ENCODE peak calls at places on chromosomes 16 and 17, in ten cellular contexts. One of them, this sample, is unnamed.

GRCh38 chr16:17515421-17516210 is 44.9 kb upstream of the XYLT1 start:
- DNase-seq in WTC11: no peak
- DNase-seq in SK-N-MC: no peak
- DNase-seq in skeletal muscle cell: no peak
- DNase-seq in DMS53: no peak
- DNase-seq in HS-5: no peak
- DNase-seq in stimulated activated CD8-positive, alpha-beta memory T cell treated with anti-CD3 and anti-CD28 coated beads, Interleukin-4, amount 100 ng/mL, for 24 hours: no peak
- DNase-seq in M059J: peak
- DNase-seq in RPMI8226: no peak
- DNase-seq in stimulated activated CD4-positive, alpha-beta T cell treated with anti-CD3 and anti-CD28 coated beads, Interleukin-1b, Interleukin-23, amount 100 ng/mL, for 1 hour: no peak
- DNase-seq in this sample: no peak

GRCh38 chr16:8370374-8371015 is 219.8 kb downstream of the TMEM114 start:
- DNase-seq in WTC11: no peak
- DNase-seq in SK-N-MC: no peak
- DNase-seq in skeletal muscle cell: no peak
- DNase-seq in DMS53: peak
- DNase-seq in HS-5: no peak
- DNase-seq in stimulated activated CD8-positive, alpha-beta memory T cell treated with anti-CD3 and anti-CD28 coated beads, Interleukin-4, amount 100 ng/mL, for 24 hours: no peak
- DNase-seq in M059J: peak
- DNase-seq in RPMI8226: no peak
- DNase-seq in stimulated activated CD4-positive, alpha-beta T cell treated with anti-CD3 and anti-CD28 coated beads, Interleukin-1b, Interleukin-23, amount 100 ng/mL, for 1 hour: no peak
- DNase-seq in this sample: no peak

GRCh38 chr17:16442594-16443389 is 27.4 kb downstream of the TRPV2 start:
- DNase-seq in WTC11: no peak
- DNase-seq in SK-N-MC: no peak
- DNase-seq in skeletal muscle cell: no peak
- DNase-seq in DMS53: peak
- DNase-seq in HS-5: no peak
- DNase-seq in stimulated activated CD8-positive, alpha-beta memory T cell treated with anti-CD3 and anti-CD28 coated beads, Interleukin-4, amount 100 ng/mL, for 24 hours: no peak
- DNase-seq in M059J: no peak
- DNase-seq in RPMI8226: no peak
- DNase-seq in stimulated activated CD4-positive, alpha-beta T cell treated with anti-CD3 and anti-CD28 coated beads, Interleukin-1b, Interleukin-23, amount 100 ng/mL, for 1 hour: no peak
- DNase-seq in this sample: no peak

GRCh38 chr17:80901319-80901718 is 90.3 kb upstream of the CHMP6 start:
- DNase-seq in WTC11: no peak
- DNase-seq in SK-N-MC: no peak
- DNase-seq in skeletal muscle cell: no peak
- DNase-seq in DMS53: no peak
- DNase-seq in HS-5: no peak
- DNase-seq in stimulated activated CD8-positive, alpha-beta memory T cell treated with anti-CD3 and anti-CD28 coated beads, Interleukin-4, amount 100 ng/mL, for 24 hours: no peak
- DNase-seq in M059J: no peak
- DNase-seq in RPMI8226: peak
- DNase-seq in stimulated activated CD4-positive, alpha-beta T cell treated with anti-CD3 and anti-CD28 coated beads, Interleukin-1b, Interleukin-23, amount 100 ng/mL, for 1 hour: no peak
- DNase-seq in this sample: no peak

GRCh38 chr16:89370081-89370511 is 120.3 kb downstream of the ANKRD11 start:
- DNase-seq in WTC11: no peak
- DNase-seq in SK-N-MC: no peak
- DNase-seq in skeletal muscle cell: no peak
- DNase-seq in DMS53: no peak
- DNase-seq in HS-5: no peak
- DNase-seq in stimulated activated CD8-positive, alpha-beta memory T cell treated with anti-CD3 and anti-CD28 coated beads, Interleukin-4, amount 100 ng/mL, for 24 hours: no peak
- DNase-seq in M059J: no peak
- DNase-seq in RPMI8226: no peak
- DNase-seq in stimulated activated CD4-positive, alpha-beta T cell treated with anti-CD3 and anti-CD28 coated beads, Interleukin-1b, Interleukin-23, amount 100 ng/mL, for 1 hour: no peak
- DNase-seq in this sample: no peak

GRCh38 chr17:9905902-9906301 is 831 bp upstream of the RCVRN start:
- DNase-seq in WTC11: peak
- DNase-seq in SK-N-MC: no peak
- DNase-seq in skeletal muscle cell: no peak
- DNase-seq in DMS53: peak
- DNase-seq in HS-5: no peak
- DNase-seq in stimulated activated CD8-positive, alpha-beta memory T cell treated with anti-CD3 and anti-CD28 coated beads, Interleukin-4, amount 100 ng/mL, for 24 hours: no peak
- DNase-seq in M059J: no peak
- DNase-seq in RPMI8226: peak
- DNase-seq in stimulated activated CD4-positive, alpha-beta T cell treated with anti-CD3 and anti-CD28 coated beads, Interleukin-1b, Interleukin-23, amount 100 ng/mL, for 1 hour: no peak
- DNase-seq in this sample: no peak

GRCh38 chr17:67833134-67833533 is 7.8 kb downstream of the BPTF start:
- DNase-seq in WTC11: no peak
- DNase-seq in SK-N-MC: no peak
- DNase-seq in skeletal muscle cell: no peak
- DNase-seq in DMS53: no peak
- DNase-seq in HS-5: no peak
- DNase-seq in stimulated activated CD8-positive, alpha-beta memory T cell treated with anti-CD3 and anti-CD28 coated beads, Interleukin-4, amount 100 ng/mL, for 24 hours: no peak
- DNase-seq in M059J: no peak
- DNase-seq in RPMI8226: no peak
- DNase-seq in stimulated activated CD4-positive, alpha-beta T cell treated with anti-CD3 and anti-CD28 coated beads, Interleukin-1b, Interleukin-23, amount 100 ng/mL, for 1 hour: no peak
- DNase-seq in this sample: no peak

GRCh38 chr17:47696717-47697642 is 3.0 kb downstream of the TBKBP1 start:
- DNase-seq in WTC11: no peak
- DNase-seq in SK-N-MC: no peak
- DNase-seq in skeletal muscle cell: no peak
- DNase-seq in DMS53: no peak
- DNase-seq in HS-5: no peak
- DNase-seq in stimulated activated CD8-positive, alpha-beta memory T cell treated with anti-CD3 and anti-CD28 coated beads, Interleukin-4, amount 100 ng/mL, for 24 hours: no peak
- DNase-seq in M059J: no peak
- DNase-seq in RPMI8226: no peak
- DNase-seq in stimulated activated CD4-positive, alpha-beta T cell treated with anti-CD3 and anti-CD28 coated beads, Interleukin-1b, Interleukin-23, amount 100 ng/mL, for 1 hour: no peak
- DNase-seq in this sample: no peak

GRCh38 chr17:82402865-82403264 is 15.3 kb upstream of the HEXD start:
- DNase-seq in WTC11: no peak
- DNase-seq in SK-N-MC: no peak
- DNase-seq in skeletal muscle cell: no peak
- DNase-seq in DMS53: peak
- DNase-seq in HS-5: no peak
- DNase-seq in stimulated activated CD8-positive, alpha-beta memory T cell treated with anti-CD3 and anti-CD28 coated beads, Interleukin-4, amount 100 ng/mL, for 24 hours: no peak
- DNase-seq in M059J: no peak
- DNase-seq in RPMI8226: peak
- DNase-seq in stimulated activated CD4-positive, alpha-beta T cell treated with anti-CD3 and anti-CD28 coated beads, Interleukin-1b, Interleukin-23, amount 100 ng/mL, for 1 hour: no peak
- DNase-seq in this sample: no peak

GRCh38 chr16:1510941-1511351 is 17.8 kb downstream of the TELO2 start:
- DNase-seq in WTC11: peak
- DNase-seq in SK-N-MC: no peak
- DNase-seq in skeletal muscle cell: no peak
- DNase-seq in DMS53: no peak
- DNase-seq in HS-5: no peak
- DNase-seq in stimulated activated CD8-positive, alpha-beta memory T cell treated with anti-CD3 and anti-CD28 coated beads, Interleukin-4, amount 100 ng/mL, for 24 hours: no peak
- DNase-seq in M059J: no peak
- DNase-seq in RPMI8226: no peak
- DNase-seq in stimulated activated CD4-positive, alpha-beta T cell treated with anti-CD3 and anti-CD28 coated beads, Interleukin-1b, Interleukin-23, amount 100 ng/mL, for 1 hour: no peak
- DNase-seq in this sample: no peak

GRCh38 chr17:9587969-9588656 is 11.7 kb downstream of the CFAP52 start:
- DNase-seq in WTC11: no peak
- DNase-seq in SK-N-MC: no peak
- DNase-seq in skeletal muscle cell: no peak
- DNase-seq in DMS53: peak
- DNase-seq in HS-5: no peak
- DNase-seq in stimulated activated CD8-positive, alpha-beta memory T cell treated with anti-CD3 and anti-CD28 coated beads, Interleukin-4, amount 100 ng/mL, for 24 hours: no peak
- DNase-seq in M059J: no peak
- DNase-seq in RPMI8226: no peak
- DNase-seq in stimulated activated CD4-positive, alpha-beta T cell treated with anti-CD3 and anti-CD28 coated beads, Interleukin-1b, Interleukin-23, amount 100 ng/mL, for 1 hour: no peak
- DNase-seq in this sample: no peak

GRCh38 chr17:20805751-20806150 is 226.2 kb downstream of the CDRT15L2 start:
- DNase-seq in WTC11: no peak
- DNase-seq in SK-N-MC: no peak
- DNase-seq in skeletal muscle cell: no peak
- DNase-seq in DMS53: no peak
- DNase-seq in HS-5: no peak
- DNase-seq in stimulated activated CD8-positive, alpha-beta memory T cell treated with anti-CD3 and anti-CD28 coated beads, Interleukin-4, amount 100 ng/mL, for 24 hours: no peak
- DNase-seq in M059J: no peak
- DNase-seq in RPMI8226: no peak
- DNase-seq in stimulated activated CD4-positive, alpha-beta T cell treated with anti-CD3 and anti-CD28 coated beads, Interleukin-1b, Interleukin-23, amount 100 ng/mL, for 1 hour: no peak
- DNase-seq in this sample: no peak

GRCh38 chr16:50469744-50470301 is 78.4 kb upstream of the NKD1 start:
- DNase-seq in WTC11: no peak
- DNase-seq in SK-N-MC: no peak
- DNase-seq in skeletal muscle cell: no peak
- DNase-seq in DMS53: peak
- DNase-seq in HS-5: no peak
- DNase-seq in stimulated activated CD8-positive, alpha-beta memory T cell treated with anti-CD3 and anti-CD28 coated beads, Interleukin-4, amount 100 ng/mL, for 24 hours: no peak
- DNase-seq in M059J: no peak
- DNase-seq in RPMI8226: no peak
- DNase-seq in stimulated activated CD4-positive, alpha-beta T cell treated with anti-CD3 and anti-CD28 coated beads, Interleukin-1b, Interleukin-23, amount 100 ng/mL, for 1 hour: no peak
- DNase-seq in this sample: no peak

GRCh38 chr16:67537270-67537635 is 8.6 kb downstream of the RIPOR1 start:
- DNase-seq in WTC11: peak
- DNase-seq in SK-N-MC: no peak
- DNase-seq in skeletal muscle cell: no peak
- DNase-seq in DMS53: no peak
- DNase-seq in HS-5: no peak
- DNase-seq in stimulated activated CD8-positive, alpha-beta memory T cell treated with anti-CD3 and anti-CD28 coated beads, Interleukin-4, amount 100 ng/mL, for 24 hours: peak
- DNase-seq in M059J: peak
- DNase-seq in RPMI8226: no peak
- DNase-seq in stimulated activated CD4-positive, alpha-beta T cell treated with anti-CD3 and anti-CD28 coated beads, Interleukin-1b, Interleukin-23, amount 100 ng/mL, for 1 hour: no peak
- DNase-seq in this sample: no peak

GRCh38 chr16:82331974-82332750 is 162.1 kb upstream of the MPHOSPH6 start:
- DNase-seq in WTC11: no peak
- DNase-seq in SK-N-MC: no peak
- DNase-seq in skeletal muscle cell: no peak
- DNase-seq in DMS53: peak
- DNase-seq in HS-5: no peak
- DNase-seq in stimulated activated CD8-positive, alpha-beta memory T cell treated with anti-CD3 and anti-CD28 coated beads, Interleukin-4, amount 100 ng/mL, for 24 hours: no peak
- DNase-seq in M059J: no peak
- DNase-seq in RPMI8226: no peak
- DNase-seq in stimulated activated CD4-positive, alpha-beta T cell treated with anti-CD3 and anti-CD28 coated beads, Interleukin-1b, Interleukin-23, amount 100 ng/mL, for 1 hour: no peak
- DNase-seq in this sample: no peak

GRCh38 chr16:51156836-51157235 is 5.8 kb upstream of the SALL1 start:
- DNase-seq in WTC11: no peak
- DNase-seq in SK-N-MC: no peak
- DNase-seq in skeletal muscle cell: no peak
- DNase-seq in DMS53: no peak
- DNase-seq in HS-5: no peak
- DNase-seq in stimulated activated CD8-positive, alpha-beta memory T cell treated with anti-CD3 and anti-CD28 coated beads, Interleukin-4, amount 100 ng/mL, for 24 hours: no peak
- DNase-seq in M059J: peak
- DNase-seq in RPMI8226: no peak
- DNase-seq in stimulated activated CD4-positive, alpha-beta T cell treated with anti-CD3 and anti-CD28 coated beads, Interleukin-1b, Interleukin-23, amount 100 ng/mL, for 1 hour: no peak
- DNase-seq in this sample: no peak

GRCh38 chr17:15255713-15256454 is 9.2 kb downstream of the PMP22 start:
- DNase-seq in WTC11: no peak
- DNase-seq in SK-N-MC: no peak
- DNase-seq in skeletal muscle cell: no peak
- DNase-seq in DMS53: no peak
- DNase-seq in HS-5: no peak
- DNase-seq in stimulated activated CD8-positive, alpha-beta memory T cell treated with anti-CD3 and anti-CD28 coated beads, Interleukin-4, amount 100 ng/mL, for 24 hours: no peak
- DNase-seq in M059J: peak
- DNase-seq in RPMI8226: no peak
- DNase-seq in stimulated activated CD4-positive, alpha-beta T cell treated with anti-CD3 and anti-CD28 coated beads, Interleukin-1b, Interleukin-23, amount 100 ng/mL, for 1 hour: no peak
- DNase-seq in this sample: no peak

GRCh38 chr17:59914274-59914854 is 21.4 kb downstream of the RPS6KB1 start:
- DNase-seq in WTC11: no peak
- DNase-seq in SK-N-MC: no peak
- DNase-seq in skeletal muscle cell: no peak
- DNase-seq in DMS53: peak
- DNase-seq in HS-5: no peak
- DNase-seq in stimulated activated CD8-positive, alpha-beta memory T cell treated with anti-CD3 and anti-CD28 coated beads, Interleukin-4, amount 100 ng/mL, for 24 hours: no peak
- DNase-seq in M059J: peak
- DNase-seq in RPMI8226: peak
- DNase-seq in stimulated activated CD4-positive, alpha-beta T cell treated with anti-CD3 and anti-CD28 coated beads, Interleukin-1b, Interleukin-23, amount 100 ng/mL, for 1 hour: no peak
- DNase-seq in this sample: peak

GRCh38 chr17:65196617-65197016 is 59.4 kb downstream of the RGS9 start:
- DNase-seq in WTC11: no peak
- DNase-seq in SK-N-MC: no peak
- DNase-seq in skeletal muscle cell: no peak
- DNase-seq in DMS53: no peak
- DNase-seq in HS-5: no peak
- DNase-seq in stimulated activated CD8-positive, alpha-beta memory T cell treated with anti-CD3 and anti-CD28 coated beads, Interleukin-4, amount 100 ng/mL, for 24 hours: no peak
- DNase-seq in M059J: no peak
- DNase-seq in RPMI8226: no peak
- DNase-seq in stimulated activated CD4-positive, alpha-beta T cell treated with anti-CD3 and anti-CD28 coated beads, Interleukin-1b, Interleukin-23, amount 100 ng/mL, for 1 hour: no peak
- DNase-seq in this sample: no peak

GRCh38 chr17:76154292-76154691 is 13.2 kb upstream of the FOXJ1 start:
- DNase-seq in WTC11: no peak
- DNase-seq in SK-N-MC: no peak
- DNase-seq in skeletal muscle cell: no peak
- DNase-seq in DMS53: no peak
- DNase-seq in HS-5: no peak
- DNase-seq in stimulated activated CD8-positive, alpha-beta memory T cell treated with anti-CD3 and anti-CD28 coated beads, Interleukin-4, amount 100 ng/mL, for 24 hours: no peak
- DNase-seq in M059J: no peak
- DNase-seq in RPMI8226: no peak
- DNase-seq in stimulated activated CD4-positive, alpha-beta T cell treated with anti-CD3 and anti-CD28 coated beads, Interleukin-1b, Interleukin-23, amount 100 ng/mL, for 1 hour: no peak
- DNase-seq in this sample: no peak

GRCh38 chr17:49896860-49897259 is 49.0 kb upstream of the TAC4 start:
- DNase-seq in WTC11: no peak
- DNase-seq in SK-N-MC: no peak
- DNase-seq in skeletal muscle cell: no peak
- DNase-seq in DMS53: no peak
- DNase-seq in HS-5: no peak
- DNase-seq in stimulated activated CD8-positive, alpha-beta memory T cell treated with anti-CD3 and anti-CD28 coated beads, Interleukin-4, amount 100 ng/mL, for 24 hours: no peak
- DNase-seq in M059J: no peak
- DNase-seq in RPMI8226: no peak
- DNase-seq in stimulated activated CD4-positive, alpha-beta T cell treated with anti-CD3 and anti-CD28 coated beads, Interleukin-1b, Interleukin-23, amount 100 ng/mL, for 1 hour: no peak
- DNase-seq in this sample: no peak

GRCh38 chr16:715448-716249 is 731 bp downstream of the METRN start:
- DNase-seq in WTC11: no peak
- DNase-seq in SK-N-MC: no peak
- DNase-seq in skeletal muscle cell: no peak
- DNase-seq in DMS53: peak
- DNase-seq in HS-5: no peak
- DNase-seq in stimulated activated CD8-positive, alpha-beta memory T cell treated with anti-CD3 and anti-CD28 coated beads, Interleukin-4, amount 100 ng/mL, for 24 hours: no peak
- DNase-seq in M059J: no peak
- DNase-seq in RPMI8226: peak
- DNase-seq in stimulated activated CD4-positive, alpha-beta T cell treated with anti-CD3 and anti-CD28 coated beads, Interleukin-1b, Interleukin-23, amount 100 ng/mL, for 1 hour: no peak
- DNase-seq in this sample: no peak

GRCh38 chr16:86895609-86896008 is 317.3 kb downstream of the FOXL1 start:
- DNase-seq in WTC11: no peak
- DNase-seq in SK-N-MC: no peak
- DNase-seq in skeletal muscle cell: no peak
- DNase-seq in DMS53: no peak
- DNase-seq in HS-5: no peak
- DNase-seq in stimulated activated CD8-positive, alpha-beta memory T cell treated with anti-CD3 and anti-CD28 coated beads, Interleukin-4, amount 100 ng/mL, for 24 hours: no peak
- DNase-seq in M059J: no peak
- DNase-seq in RPMI8226: no peak
- DNase-seq in stimulated activated CD4-positive, alpha-beta T cell treated with anti-CD3 and anti-CD28 coated beads, Interleukin-1b, Interleukin-23, amount 100 ng/mL, for 1 hour: no peak
- DNase-seq in this sample: no peak

GRCh38 chr16:12449374-12449773 is 354.3 kb downstream of the CPPED1 start:
- DNase-seq in WTC11: no peak
- DNase-seq in SK-N-MC: no peak
- DNase-seq in skeletal muscle cell: no peak
- DNase-seq in DMS53: no peak
- DNase-seq in HS-5: no peak
- DNase-seq in stimulated activated CD8-positive, alpha-beta memory T cell treated with anti-CD3 and anti-CD28 coated beads, Interleukin-4, amount 100 ng/mL, for 24 hours: no peak
- DNase-seq in M059J: no peak
- DNase-seq in RPMI8226: no peak
- DNase-seq in stimulated activated CD4-positive, alpha-beta T cell treated with anti-CD3 and anti-CD28 coated beads, Interleukin-1b, Interleukin-23, amount 100 ng/mL, for 1 hour: no peak
- DNase-seq in this sample: no peak

GRCh38 chr17:2898255-2898926 is 102.2 kb downstream of the RAP1GAP2 start:
- DNase-seq in WTC11: no peak
- DNase-seq in SK-N-MC: no peak
- DNase-seq in skeletal muscle cell: no peak
- DNase-seq in DMS53: peak
- DNase-seq in HS-5: no peak
- DNase-seq in stimulated activated CD8-positive, alpha-beta memory T cell treated with anti-CD3 and anti-CD28 coated beads, Interleukin-4, amount 100 ng/mL, for 24 hours: no peak
- DNase-seq in M059J: no peak
- DNase-seq in RPMI8226: no peak
- DNase-seq in stimulated activated CD4-positive, alpha-beta T cell treated with anti-CD3 and anti-CD28 coated beads, Interleukin-1b, Interleukin-23, amount 100 ng/mL, for 1 hour: no peak
- DNase-seq in this sample: no peak

This sample was measured in NCI-H526 treated with DMSO at 0.1 percent for 48 hours.